ENCODE peak calls at places on chromosome 16, in nine cellular contexts. N is transverse colon; B is brain microvascular endothelial cell; E is CD4-positive, alpha-beta T cell; K is left lung; O is psoas muscle; D is fibroblast of lung; A is cardiac muscle cell; M is kidney. C is an unnamed sample.

GRCh38 chr16:65406076-65406475 is 284.2 kb upstream of the CDH11 start:
- DNase-seq in N (no peak), A (no peak), O (no peak), D (no peak), B (no peak), E (no peak), M (no peak), K (no peak), C (no peak)

GRCh38 chr16:15970202-15970601 is 20.8 kb downstream of the ABCC1 start:
- DNase-seq in K (no peak), E (no peak), B (no peak), N (no peak), A (no peak), O (no peak), M (no peak), D (no peak), C (no peak)

GRCh38 chr16:53549970-53550406 is 47.0 kb upstream of the AKTIP start:
- DNase-seq in E (peak), N (peak), K (no peak), O (no peak), A (peak), D (peak), B (peak), M (no peak), C (no peak)

GRCh38 chr16:72848759-72849664 is 198.9 kb downstream of the ZFHX3 start:
- DNase-seq in O (peak), N (peak), M (peak), K (peak), B (peak), D (peak), A (peak), E (no peak), C (no peak)

GRCh38 chr16:11560701-11561439 is 25.8 kb downstream of the LITAF start:
- DNase-seq in M (peak), B (no peak), A (no peak), K (no peak), E (peak), O (peak), N (peak), D (peak), C (no peak)

GRCh38 chr16:165539-166374 is at the start of gene HBM:
- DNase-seq in M (peak), O (no peak), B (no peak), A (no peak), K (peak), E (no peak), N (no peak), D (no peak), C (no peak)

GRCh38 chr16:66150691-66151090 is 215.8 kb upstream of the CDH5 start:
- DNase-seq in K (no peak), D (peak), B (no peak), A (peak), E (no peak), M (no peak), N (peak), O (no peak), C (no peak)

GRCh38 chr16:87489434-87490045 is 3.3 kb downstream of the ZCCHC14 start:
- DNase-seq in M (no peak), O (no peak), E (no peak), D (no peak), A (no peak), K (no peak), B (no peak), N (no peak), C (no peak)

GRCh38 chr16:13120557-13120956 is 219.2 kb downstream of the SHISA9 start:
- DNase-seq in N (no peak), M (no peak), B (no peak), A (no peak), D (no peak), E (no peak), K (no peak), O (no peak), C (no peak)

GRCh38 chr16:11583889-11584565 is 2.7 kb downstream of the LITAF start:
- DNase-seq in A (no peak), K (no peak), B (no peak), M (no peak), E (no peak), D (no peak), O (peak), N (peak), C (peak)

GRCh38 chr16:56047307-56048234 is 143.7 kb upstream of the GNAO1 start:
- DNase-seq in O (no peak), D (no peak), E (no peak), B (no peak), N (no peak), A (no peak), K (no peak), M (no peak), C (no peak)

GRCh38 chr16:81469710-81470481 is 25.3 kb downstream of the CMIP start:
- DNase-seq in D (no peak), K (peak), B (no peak), O (no peak), M (peak), N (no peak), A (no peak), E (peak), C (peak)

GRCh38 chr16:68885321-68885720 is 42.0 kb downstream of the TANGO6 start:
- DNase-seq in O (no peak), N (no peak), K (no peak), B (no peak), M (no peak), A (no peak), E (no peak), D (no peak), C (no peak)

GRCh38 chr16:85378145-85379040 is 234.7 kb upstream of the GSE1 start:
- DNase-seq in E (no peak), B (no peak), O (no peak), A (no peak), D (no peak), M (no peak), N (no peak), K (no peak), C (no peak)

GRCh38 chr16:31427441-31428276 is 501 bp downstream of the COX6A2 start:
- DNase-seq in D (peak), A (peak), N (peak), O (peak), M (peak), E (peak), B (no peak), K (peak), C (no peak)

GRCh38 chr16:716768-717325 is 1.9 kb downstream of the METRN start:
- DNase-seq in M (no peak), E (no peak), N (no peak), A (no peak), D (no peak), O (no peak), B (no peak), K (no peak), C (peak)

GRCh38 chr16:52773026-52773425 is 226.1 kb upstream of the TOX3 start:
- DNase-seq in N (no peak), D (no peak), O (no peak), B (no peak), A (no peak), K (no peak), E (no peak), M (no peak), C (no peak)

GRCh38 chr16:73163238-73163795 is 115.4 kb upstream of the ZFHX3 start:
- DNase-seq in B (no peak), D (peak), A (peak), M (no peak), E (no peak), K (no peak), O (no peak), N (no peak), C (no peak)

GRCh38 chr16:265711-266110 is 10.0 kb downstream of the RGS11 start:
- DNase-seq in O (no peak), E (no peak), A (no peak), M (peak), B (no peak), N (no peak), D (no peak), K (no peak), C (no peak)

GRCh38 chr16:3878610-3879009 is 1.9 kb downstream of the CREBBP start:
- DNase-seq in O (no peak), K (no peak), B (no peak), N (no peak), D (peak), E (no peak), M (no peak), A (peak), C (no peak)

GRCh38 chr16:61936522-61936921 is 99.7 kb downstream of the CDH8 start:
- DNase-seq in N (no peak), A (no peak), D (no peak), K (no peak), B (peak), M (no peak), O (no peak), E (no peak), C (peak)

GRCh38 chr16:7532534-7532933 is 199.9 kb downstream of the RBFOX1 start:
- DNase-seq in M (no peak), A (no peak), D (no peak), O (no peak), B (no peak), K (no peak), N (no peak), E (no peak), C (no peak)

GRCh38 chr16:25707982-25708583 is 16.3 kb downstream of the HS3ST4 start:
- DNase-seq in O (no peak), N (peak), M (no peak), K (no peak), A (peak), B (no peak), D (no peak), E (no peak), C (no peak)

GRCh38 chr16:65572156-65572555 is 450.3 kb upstream of the CDH11 start:
- DNase-seq in B (peak), D (peak), K (no peak), E (no peak), N (no peak), O (no peak), A (peak), M (no peak), C (no peak)

GRCh38 chr16:69404275-69404805 is 18.5 kb upstream of the TERF2 start:
- DNase-seq in D (peak), N (peak), M (peak), O (no peak), K (no peak), B (no peak), E (no peak), A (peak), C (no peak)

GRCh38 chr16:12971216-12971615 is 69.8 kb downstream of the SHISA9 start:
- DNase-seq in K (no peak), E (no peak), O (no peak), A (no peak), N (no peak), M (no peak), D (no peak), B (peak), C (no peak)

GRCh38 chr16:10950393-10950792 is 6.0 kb downstream of the CLEC16A start:
- DNase-seq in B (no peak), O (no peak), M (no peak), N (no peak), E (no peak), A (no peak), D (no peak), K (no peak), C (no peak)

GRCh38 chr16:74297296-74297665 is 667 bp downstream of the PSMD7 start:
- DNase-seq in K (no peak), E (peak), A (peak), B (peak), D (peak), N (peak), M (no peak), O (peak), C (no peak)

GRCh38 chr16:60815865-60816264 is 1220.4 kb downstream of the CDH8 start:
- DNase-seq in B (no peak), M (no peak), N (no peak), K (no peak), O (no peak), D (no peak), E (no peak), A (no peak), C (no peak)

GRCh38 chr16:59249049-59249448 is 514.9 kb upstream of the GOT2 start:
- DNase-seq in D (no peak), O (no peak), M (no peak), K (no peak), N (no peak), E (no peak), B (no peak), A (no peak), C (no peak)

GRCh38 chr16:21190599-21190998 is 20.8 kb downstream of the ZP2 start:
- DNase-seq in E (no peak), K (no peak), N (no peak), M (no peak), O (no peak), B (no peak), A (no peak), D (peak), C (no peak)

GRCh38 chr16:878071-878784 is 77.7 kb upstream of the GNG13 start:
- DNase-seq in D (no peak), M (peak), N (peak), A (no peak), K (peak), B (no peak), E (no peak), O (peak), C (no peak)

GRCh38 chr16:25014500-25015147 is 545 bp downstream of the ARHGAP17 start:
- DNase-seq in A (peak), D (peak), K (peak), O (peak), N (peak), E (no peak), B (no peak), M (peak), C (peak)

DNA sequence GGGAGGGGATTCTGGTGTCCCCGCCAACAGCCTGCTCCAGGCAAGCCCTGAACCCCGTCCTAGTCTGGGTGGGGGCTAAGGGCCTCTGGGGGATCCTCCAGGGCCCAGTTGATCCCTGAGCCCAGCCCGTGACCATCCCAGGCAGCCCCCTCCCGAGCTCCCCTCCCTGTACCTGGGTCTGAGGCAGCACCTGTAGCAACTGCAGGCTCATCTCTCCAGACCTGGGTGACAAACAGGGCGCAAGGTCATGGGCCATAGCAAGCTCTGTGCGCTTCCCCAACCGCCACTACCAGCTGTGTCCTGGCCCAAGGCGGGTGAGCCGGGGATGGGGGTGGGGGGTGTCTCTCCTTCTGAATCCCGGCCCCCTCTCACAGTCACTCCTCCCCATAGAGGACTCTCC is 10.6 kb downstream of the CNGB1 start:
- DNase-seq in A (no peak), D (no peak), M (no peak), O (no peak), E (no peak), K (no peak), N (no peak), B (no peak), C (no peak)
- H3K27ac ChIP-seq in A (no peak), D (no peak), M (no peak), O (no peak), E (no peak), K (no peak), N (no peak), B (no peak), C (no peak)

GRCh38 chr16:89374393-89374948 is 115.9 kb downstream of the ANKRD11 start:
- DNase-seq in B (peak), O (no peak), M (no peak), A (no peak), N (no peak), D (peak), E (no peak), K (no peak), C (no peak)
- H3K27ac ChIP-seq in B (peak), O (peak), M (no peak), A (peak), N (peak), D (peak), E (no peak), K (no peak), C (peak)

GRCh38 chr16:8956265-8957060 is 7.2 kb downstream of the USP7 start:
- DNase-seq in O (peak), A (no peak), M (no peak), D (no peak), K (no peak), E (no peak), B (no peak), N (no peak), C (no peak)
- H3K27ac ChIP-seq in O (peak), A (no peak), M (no peak), D (no peak), K (no peak), E (no peak), B (no peak), N (peak), C (no peak)

DNA sequence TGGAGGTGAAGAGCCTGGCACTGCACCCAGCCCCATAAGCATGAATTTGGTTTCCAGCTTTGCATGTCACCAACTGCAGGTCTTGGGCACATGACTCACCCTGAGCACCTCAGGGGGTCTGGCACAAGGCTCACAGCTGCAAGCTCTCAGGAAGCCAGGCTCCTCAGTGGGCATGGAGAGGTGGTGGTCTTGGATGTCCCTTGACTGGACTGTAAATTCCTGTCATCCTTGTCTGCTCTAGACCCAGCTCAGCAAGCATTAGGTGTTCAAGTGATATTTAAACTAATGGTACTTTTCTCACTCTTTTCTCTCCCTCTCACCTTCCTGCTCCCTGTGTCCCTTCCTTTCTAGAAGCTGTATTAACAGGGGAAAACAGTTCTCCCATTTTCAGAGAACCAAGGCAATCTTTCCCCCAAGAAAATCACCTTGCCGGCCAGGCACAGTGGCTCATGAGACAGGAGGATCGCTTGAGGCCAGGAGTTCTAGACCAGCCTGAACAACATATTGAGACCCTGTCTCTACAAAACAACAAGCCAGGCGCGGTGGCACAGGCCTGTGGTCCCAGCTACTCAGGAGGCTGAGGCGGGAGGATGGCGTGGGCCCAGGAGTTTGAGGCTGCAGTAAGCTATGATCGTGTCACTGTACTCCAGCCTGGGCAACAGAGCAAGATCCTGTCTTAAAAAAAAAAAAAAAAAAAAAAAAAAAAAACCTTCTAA is 5.1 kb upstream of the KIFC3 start:
- DNase-seq in E (no peak), D (no peak), M (peak), B (no peak), A (no peak), K (no peak), O (peak), N (no peak), C (no peak)
- H3K27ac ChIP-seq in E (no peak), D (no peak), M (peak), B (no peak), A (no peak), K (peak), O (no peak), N (peak), C (no peak)

GRCh38 chr16:27849621-27850020 is 213.9 kb downstream of the GSG1L start:
- DNase-seq in K (no peak), N (no peak), O (no peak), M (no peak), A (no peak), D (no peak), E (no peak), B (no peak), C (no peak)
- H3K27ac ChIP-seq in K (no peak), N (no peak), O (no peak), M (no peak), A (no peak), D (no peak), E (no peak), B (no peak), C (no peak)